ENCODE peak calls at places on chromosome 15, in nine cellular contexts. One of them, this sample, is unnamed.
A peak's percentile ranks its signal among the peaks of the same experiment; 100 is the strongest.

GRCh38 chr15:99015677-99016568 is 8.3 kb upstream of the PGPEP1L start:
- DNase-seq in transverse colon: no peak
- DNase-seq in left lung: no peak
- DNase-seq in GM23338: peak; percentile 57
- DNase-seq in CD8-positive, alpha-beta T cell: no peak
- DNase-seq in lower leg skin: no peak
- DNase-seq in A549: no peak
- DNase-seq in AG04449: no peak
- DNase-seq in adrenal gland: no peak
- DNase-seq in this sample: no peak

GRCh38 chr15:49904296-49904695 is 214.7 kb downstream of the ATP8B4 start:
- DNase-seq in transverse colon: no peak
- DNase-seq in left lung: no peak
- DNase-seq in GM23338: no peak
- DNase-seq in CD8-positive, alpha-beta T cell: no peak
- DNase-seq in lower leg skin: no peak
- DNase-seq in A549: no peak
- DNase-seq in AG04449: no peak
- DNase-seq in adrenal gland: no peak
- DNase-seq in this sample: no peak

GRCh38 chr15:89836255-89837133 is 21.8 kb upstream of the ANPEP start:
- DNase-seq in transverse colon: no peak
- DNase-seq in left lung: no peak
- DNase-seq in GM23338: no peak
- DNase-seq in CD8-positive, alpha-beta T cell: no peak
- DNase-seq in lower leg skin: no peak
- DNase-seq in A549: no peak
- DNase-seq in AG04449: peak; percentile 93
- DNase-seq in adrenal gland: no peak
- DNase-seq in this sample: peak; percentile 80

GRCh38 chr15:66879968-66880367 is 177.9 kb downstream of the SMAD6 start:
- DNase-seq in transverse colon: no peak
- DNase-seq in left lung: no peak
- DNase-seq in GM23338: no peak
- DNase-seq in CD8-positive, alpha-beta T cell: no peak
- DNase-seq in lower leg skin: no peak
- DNase-seq in A549: no peak
- DNase-seq in AG04449: no peak
- DNase-seq in adrenal gland: no peak
- DNase-seq in this sample: no peak

GRCh38 chr15:88719654-88720053 is 80.8 kb downstream of the ISG20 start:
- DNase-seq in transverse colon: no peak
- DNase-seq in left lung: no peak
- DNase-seq in GM23338: no peak
- DNase-seq in CD8-positive, alpha-beta T cell: no peak
- DNase-seq in lower leg skin: no peak
- DNase-seq in A549: no peak
- DNase-seq in AG04449: no peak
- DNase-seq in adrenal gland: no peak
- DNase-seq in this sample: no peak

GRCh38 chr15:78950906-78951840 is 6.3 kb upstream of the CTSH start:
- DNase-seq in transverse colon: no peak
- DNase-seq in left lung: no peak
- DNase-seq in GM23338: no peak
- DNase-seq in CD8-positive, alpha-beta T cell: no peak
- DNase-seq in lower leg skin: no peak
- DNase-seq in A549: peak; percentile 59
- DNase-seq in AG04449: no peak
- DNase-seq in adrenal gland: no peak
- DNase-seq in this sample: peak; percentile 18

GRCh38 chr15:31264534-31265089 is 62.0 kb upstream of the KLF13 start:
- DNase-seq in transverse colon: no peak
- DNase-seq in left lung: peak; percentile 34
- DNase-seq in GM23338: no peak
- DNase-seq in CD8-positive, alpha-beta T cell: no peak
- DNase-seq in lower leg skin: no peak
- DNase-seq in A549: no peak
- DNase-seq in AG04449: no peak
- DNase-seq in adrenal gland: no peak
- DNase-seq in this sample: no peak

GRCh38 chr15:65940618-65940909 is 71.3 kb downstream of the RAB11A start:
- DNase-seq in transverse colon: no peak
- DNase-seq in left lung: no peak
- DNase-seq in GM23338: no peak
- DNase-seq in CD8-positive, alpha-beta T cell: no peak
- DNase-seq in lower leg skin: no peak
- DNase-seq in A549: peak; percentile 84
- DNase-seq in AG04449: no peak
- DNase-seq in adrenal gland: no peak
- DNase-seq in this sample: no peak

GRCh38 chr15:96593735-96594134 is 263.2 kb downstream of the NR2F2 start:
- DNase-seq in transverse colon: no peak
- DNase-seq in left lung: no peak
- DNase-seq in GM23338: peak; percentile 47
- DNase-seq in CD8-positive, alpha-beta T cell: no peak
- DNase-seq in lower leg skin: no peak
- DNase-seq in A549: no peak
- DNase-seq in AG04449: no peak
- DNase-seq in adrenal gland: no peak
- DNase-seq in this sample: no peak

GRCh38 chr15:90887037-90887481 is 2.8 kb downstream of the FES start:
- DNase-seq in transverse colon: no peak
- DNase-seq in left lung: no peak
- DNase-seq in GM23338: no peak
- DNase-seq in CD8-positive, alpha-beta T cell: no peak
- DNase-seq in lower leg skin: no peak
- DNase-seq in A549: no peak
- DNase-seq in AG04449: no peak
- DNase-seq in adrenal gland: no peak
- DNase-seq in this sample: no peak

GRCh38 chr15:88275804-88276203 is 19.3 kb upstream of the NTRK3 start:
- DNase-seq in transverse colon: no peak
- DNase-seq in left lung: no peak
- DNase-seq in GM23338: no peak
- DNase-seq in CD8-positive, alpha-beta T cell: no peak
- DNase-seq in lower leg skin: no peak
- DNase-seq in A549: no peak
- DNase-seq in AG04449: no peak
- DNase-seq in adrenal gland: no peak
- DNase-seq in this sample: no peak

GRCh38 chr15:33098082-33099058 is 96.1 kb downstream of the FMN1 start:
- DNase-seq in transverse colon: no peak
- DNase-seq in left lung: no peak
- DNase-seq in GM23338: no peak
- DNase-seq in CD8-positive, alpha-beta T cell: no peak
- DNase-seq in lower leg skin: no peak
- DNase-seq in A549: no peak
- DNase-seq in AG04449: peak; percentile 59
- DNase-seq in adrenal gland: no peak
- DNase-seq in this sample: peak; percentile 67

GRCh38 chr15:98384328-98385029 is 263.9 kb upstream of the IGF1R start:
- DNase-seq in transverse colon: no peak
- DNase-seq in left lung: no peak
- DNase-seq in GM23338: no peak
- DNase-seq in CD8-positive, alpha-beta T cell: no peak
- DNase-seq in lower leg skin: no peak
- DNase-seq in A549: no peak
- DNase-seq in AG04449: no peak
- DNase-seq in adrenal gland: no peak
- DNase-seq in this sample: no peak

GRCh38 chr15:92226020-92226612 is 167.6 kb upstream of the ST8SIA2 start:
- DNase-seq in transverse colon: no peak
- DNase-seq in left lung: no peak
- DNase-seq in GM23338: peak; percentile 62
- DNase-seq in CD8-positive, alpha-beta T cell: no peak
- DNase-seq in lower leg skin: no peak
- DNase-seq in A549: no peak
- DNase-seq in AG04449: no peak
- DNase-seq in adrenal gland: no peak
- DNase-seq in this sample: no peak

GRCh38 chr15:87929835-87930234 is 326.7 kb downstream of the NTRK3 start:
- DNase-seq in transverse colon: no peak
- DNase-seq in left lung: no peak
- DNase-seq in GM23338: no peak
- DNase-seq in CD8-positive, alpha-beta T cell: no peak
- DNase-seq in lower leg skin: no peak
- DNase-seq in A549: no peak
- DNase-seq in AG04449: no peak
- DNase-seq in adrenal gland: no peak
- DNase-seq in this sample: no peak

GRCh38 chr15:79160211-79160610 is 69.6 kb upstream of the RASGRF1 start:
- DNase-seq in transverse colon: no peak
- DNase-seq in left lung: no peak
- DNase-seq in GM23338: no peak
- DNase-seq in CD8-positive, alpha-beta T cell: no peak
- DNase-seq in lower leg skin: no peak
- DNase-seq in A549: no peak
- DNase-seq in AG04449: no peak
- DNase-seq in adrenal gland: no peak
- DNase-seq in this sample: no peak

GRCh38 chr15:78567541-78567940 is 2.2 kb downstream of the CHRNA5 start:
- DNase-seq in transverse colon: no peak
- DNase-seq in left lung: no peak
- DNase-seq in GM23338: no peak
- DNase-seq in CD8-positive, alpha-beta T cell: no peak
- DNase-seq in lower leg skin: no peak
- DNase-seq in A549: no peak
- DNase-seq in AG04449: no peak
- DNase-seq in adrenal gland: no peak
- DNase-seq in this sample: no peak

GRCh38 chr15:87362531-87362930 is 894.0 kb downstream of the NTRK3 start:
- DNase-seq in transverse colon: no peak
- DNase-seq in left lung: no peak
- DNase-seq in GM23338: no peak
- DNase-seq in CD8-positive, alpha-beta T cell: no peak
- DNase-seq in lower leg skin: no peak
- DNase-seq in A549: no peak
- DNase-seq in AG04449: no peak
- DNase-seq in adrenal gland: no peak
- DNase-seq in this sample: no peak

GRCh38 chr15:70219256-70219919 is 121.7 kb upstream of the TLE3 start:
- DNase-seq in transverse colon: no peak
- DNase-seq in left lung: no peak
- DNase-seq in GM23338: no peak
- DNase-seq in CD8-positive, alpha-beta T cell: no peak
- DNase-seq in lower leg skin: no peak
- DNase-seq in A549: no peak
- DNase-seq in AG04449: no peak
- DNase-seq in adrenal gland: no peak
- DNase-seq in this sample: no peak

GRCh38 chr15:57655809-57656208 is 50.7 kb upstream of the POLR2M start:
- DNase-seq in transverse colon: no peak
- DNase-seq in left lung: no peak
- DNase-seq in GM23338: peak; percentile 20
- DNase-seq in CD8-positive, alpha-beta T cell: no peak
- DNase-seq in lower leg skin: no peak
- DNase-seq in A549: no peak
- DNase-seq in AG04449: no peak
- DNase-seq in adrenal gland: no peak
- DNase-seq in this sample: no peak
- TF ChIP-seq CTCF in transverse colon: no peak
- TF ChIP-seq CTCF in left lung: no peak
- TF ChIP-seq CTCF in GM23338: peak; percentile 50
- TF ChIP-seq CTCF in CD8-positive, alpha-beta T cell: no peak
- TF ChIP-seq CTCF in lower leg skin: no peak
- TF ChIP-seq CTCF in A549: no peak
- TF ChIP-seq CTCF in AG04449: no peak
- TF ChIP-seq CTCF in adrenal gland: no peak
- TF ChIP-seq CTCF in this sample: peak; percentile 18

GRCh38 chr15:52294881-52295420 is 653 bp downstream of the MYO5C start:
- DNase-seq in transverse colon: no peak
- DNase-seq in left lung: no peak
- DNase-seq in GM23338: peak; percentile 40
- DNase-seq in CD8-positive, alpha-beta T cell: no peak
- DNase-seq in lower leg skin: no peak
- DNase-seq in A549: peak; percentile 21
- DNase-seq in AG04449: no peak
- DNase-seq in adrenal gland: no peak
- DNase-seq in this sample: no peak
- H3K4me3 ChIP-seq in transverse colon: peak overlapping the region; percentile 49
- H3K4me3 ChIP-seq in left lung: peak overlapping the region; percentile 41
- H3K4me3 ChIP-seq in GM23338: peak overlapping the region; percentile 78
- H3K4me3 ChIP-seq in CD8-positive, alpha-beta T cell: no peak overlapping the region
- H3K4me3 ChIP-seq in lower leg skin: peak overlapping the region; percentile 48
- H3K4me3 ChIP-seq in A549: peak overlapping the region; percentile 76
- H3K4me3 ChIP-seq in AG04449: no peak overlapping the region
- H3K4me3 ChIP-seq in adrenal gland: peak overlapping the region; percentile 65
- H3K4me3 ChIP-seq in this sample: peak overlapping the region; percentile 73

DNA sequence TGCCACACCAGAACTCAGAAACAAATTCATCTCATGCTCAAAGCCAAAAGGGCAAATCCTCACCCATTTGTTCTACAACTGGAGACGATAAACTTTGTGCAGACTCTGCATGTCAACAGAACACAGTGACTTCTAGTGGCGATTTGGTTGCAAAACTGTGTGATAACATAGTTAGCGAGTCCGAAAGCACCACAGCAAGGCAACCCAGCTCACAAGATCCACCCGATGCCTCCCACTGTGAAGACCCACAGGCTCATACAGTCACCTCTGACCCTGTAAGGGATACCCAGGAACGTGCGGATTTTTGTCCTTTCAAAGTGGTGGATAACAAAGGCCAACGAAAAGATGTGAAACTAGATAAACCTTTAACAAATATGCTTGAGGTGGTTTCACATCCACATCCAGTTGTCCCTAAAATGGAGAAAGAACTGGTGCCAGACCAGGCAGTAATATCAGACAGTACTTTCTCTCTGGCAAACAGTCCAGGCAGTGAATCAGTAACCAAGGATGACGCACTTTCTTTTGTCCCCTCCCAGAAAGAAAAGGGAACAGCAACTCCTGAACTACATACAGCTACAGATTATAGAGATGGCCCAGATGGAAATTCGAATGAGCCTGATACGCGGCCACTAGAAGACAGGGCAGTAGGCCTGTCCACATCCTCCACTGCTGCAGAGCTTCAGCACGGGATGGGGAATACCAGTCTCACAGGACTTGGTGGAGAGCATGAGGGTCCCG is 199.7 kb downstream of the AKAP13 start:
- DNase-seq in transverse colon: peak; percentile 64
- DNase-seq in left lung: peak; percentile 52
- DNase-seq in GM23338: no peak
- DNase-seq in CD8-positive, alpha-beta T cell: no peak
- DNase-seq in lower leg skin: peak; percentile 60
- DNase-seq in A549: peak; percentile 79
- DNase-seq in AG04449: no peak
- DNase-seq in adrenal gland: no peak
- DNase-seq in this sample: no peak
- TF ChIP-seq CTCF in transverse colon: peak; percentile 11
- TF ChIP-seq CTCF in left lung: no peak
- TF ChIP-seq CTCF in GM23338: peak; percentile 32
- TF ChIP-seq CTCF in CD8-positive, alpha-beta T cell: no peak
- TF ChIP-seq CTCF in lower leg skin: no peak
- TF ChIP-seq CTCF in A549: peak; percentile 66
- TF ChIP-seq CTCF in AG04449: no peak
- TF ChIP-seq CTCF in adrenal gland: no peak
- TF ChIP-seq CTCF in this sample: no peak

DNA sequence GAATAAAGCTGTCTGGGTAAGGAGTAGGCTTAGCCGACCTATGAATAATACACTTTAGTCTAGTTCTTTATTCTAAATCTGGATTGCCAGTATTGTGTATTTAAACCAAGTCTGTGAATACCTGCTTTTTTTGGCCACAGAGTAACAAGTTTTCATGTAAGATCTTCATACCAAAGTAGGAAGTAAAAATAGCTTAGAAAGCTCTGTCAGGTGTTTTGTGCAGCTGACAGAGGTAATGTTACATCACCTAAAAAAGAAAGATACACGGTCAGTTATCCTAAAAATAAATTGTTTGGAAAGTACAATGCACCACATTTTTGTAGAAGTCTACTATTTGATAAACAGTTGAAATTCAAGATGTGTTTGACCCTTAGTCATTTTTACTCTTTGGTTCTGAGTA is 16.5 kb downstream of the CALML4 start:
- DNase-seq in transverse colon: no peak
- DNase-seq in left lung: no peak
- DNase-seq in GM23338: no peak
- DNase-seq in CD8-positive, alpha-beta T cell: no peak
- DNase-seq in lower leg skin: no peak
- DNase-seq in A549: no peak
- DNase-seq in AG04449: no peak
- DNase-seq in adrenal gland: no peak
- DNase-seq in this sample: no peak
- H3K4me3 ChIP-seq in transverse colon: no peak overlapping the region
- H3K4me3 ChIP-seq in left lung: no peak overlapping the region
- H3K4me3 ChIP-seq in GM23338: no peak overlapping the region
- H3K4me3 ChIP-seq in CD8-positive, alpha-beta T cell: no peak overlapping the region
- H3K4me3 ChIP-seq in lower leg skin: no peak overlapping the region
- H3K4me3 ChIP-seq in A549: no peak overlapping the region
- H3K4me3 ChIP-seq in AG04449: no peak overlapping the region
- H3K4me3 ChIP-seq in adrenal gland: no peak overlapping the region
- H3K4me3 ChIP-seq in this sample: no peak overlapping the region

This sample was measured in epithelial cell of proximal tubule.